ENCODE peak calls at places on chromosomes 5 and 9, in four cellular contexts. Y, U, C and W are unnamed samples.

GRCh38 chr5:26415987-26416386 is 622.4 kb downstream of the CDH9 start:
- DNase-seq in Y (no peak), U (no peak), C (no peak), W (no peak)

GRCh38 chr5:124669956-124670671 is 76.3 kb downstream of the ZNF608 start:
- DNase-seq in Y (no peak), U (no peak), C (no peak), W (no peak)

GRCh38 chr9:117096138-117096537 is 318.7 kb downstream of the ASTN2 start:
- DNase-seq in Y (no peak), U (no peak), C (no peak), W (no peak)

GRCh38 chr5:158755221-158755620 is 344.5 kb downstream of the EBF1 start:
- DNase-seq in Y (no peak), U (no peak), C (no peak), W (no peak)

GRCh38 chr9:75992480-75993206 is 102.2 kb downstream of the PCSK5 start:
- DNase-seq in Y (no peak), U (no peak), C (no peak), W (no peak)

GRCh38 chr5:94754824-94755223 is 136.4 kb downstream of the SLF1 start:
- DNase-seq in Y (no peak), U (no peak), C (no peak), W (no peak)

GRCh38 chr5:137621861-137622823 is 113.7 kb downstream of the KLHL3 start:
- DNase-seq in Y (no peak), U (no peak), C (no peak), W (no peak)

GRCh38 chr9:20994486-20994885 is 37.0 kb downstream of the HACD4 start:
- DNase-seq in Y (no peak), U (no peak), C (no peak), W (no peak)

GRCh38 chr5:143309661-143310431 is 93.6 kb downstream of the NR3C1 start:
- DNase-seq in Y (no peak), U (no peak), C (no peak), W (no peak)

GRCh38 chr5:27598576-27598975 is 560.2 kb upstream of the CDH9 start:
- DNase-seq in Y (no peak), U (no peak), C (no peak), W (no peak)

GRCh38 chr9:130530932-130531331 is 48.4 kb upstream of the FUBP3 start:
- DNase-seq in Y (no peak), U (peak), C (no peak), W (no peak)

GRCh38 chr9:130780415-130780814 is 54.6 kb upstream of the ABL1 start:
- DNase-seq in Y (no peak), U (no peak), C (no peak), W (no peak)

GRCh38 chr5:150632305-150633160 is 7.9 kb upstream of the SYNPO start:
- DNase-seq in Y (no peak), U (no peak), C (no peak), W (no peak)

GRCh38 chr5:80686757-80687156 is 32.0 kb upstream of the DHFR start:
- DNase-seq in Y (peak), U (peak), C (no peak), W (no peak)

GRCh38 chr9:131840220-131840619 is 100.3 kb upstream of the RAPGEF1 start:
- DNase-seq in Y (no peak), U (no peak), C (no peak), W (peak)

GRCh38 chr9:5971740-5972139 is 43.7 kb downstream of the RANBP6 start:
- DNase-seq in Y (no peak), U (no peak), C (no peak), W (no peak)

GRCh38 chr5:34483442-34484033 is 172.6 kb upstream of the RAI14 start:
- DNase-seq in Y (no peak), U (no peak), C (no peak), W (no peak)

GRCh38 chr9:134320916-134321570 is 5.2 kb upstream of the RXRA start:
- DNase-seq in Y (no peak), U (peak), C (no peak), W (no peak)

GRCh38 chr5:135343417-135343816 is 55.6 kb downstream of the MACROH2A1 start:
- DNase-seq in Y (no peak), U (no peak), C (no peak), W (no peak)

GRCh38 chr5:12805165-12805698 is 901.0 kb upstream of the CTNND2 start:
- DNase-seq in Y (no peak), U (no peak), C (no peak), W (no peak)

GRCh38 chr9:34430843-34431437 is 27.4 kb downstream of the FAM219A start:
- DNase-seq in Y (peak), U (peak), C (no peak), W (peak)

GRCh38 chr9:113648586-113648985 is 185.1 kb downstream of the RGS3 start:
- DNase-seq in Y (no peak), U (no peak), C (no peak), W (no peak)

GRCh38 chr5:167244583-167244982 is 1046.9 kb upstream of the WWC1 start:
- DNase-seq in Y (no peak), U (no peak), C (no peak), W (no peak)

GRCh38 chr5:68171101-68171558 is 44.4 kb upstream of the PIK3R1 start:
- DNase-seq in Y (no peak), U (no peak), C (no peak), W (no peak)

GRCh38 chr9:9998491-9999287 is 614.1 kb downstream of the PTPRD start:
- DNase-seq in Y (no peak), U (peak), C (no peak), W (no peak)

GRCh38 chr9:36970007-36970888 is 63.8 kb downstream of the PAX5 start:
- DNase-seq in Y (no peak), U (no peak), C (peak), W (no peak)

GRCh38 chr9:112462855-112463254 is 23.8 kb upstream of the KIAA1958 start:
- DNase-seq in Y (no peak), U (no peak), C (no peak), W (no peak)

GRCh38 chr5:161585798-161586197 is 39.3 kb upstream of the GABRB2 start:
- DNase-seq in Y (no peak), U (no peak), C (no peak), W (no peak)

DNA sequence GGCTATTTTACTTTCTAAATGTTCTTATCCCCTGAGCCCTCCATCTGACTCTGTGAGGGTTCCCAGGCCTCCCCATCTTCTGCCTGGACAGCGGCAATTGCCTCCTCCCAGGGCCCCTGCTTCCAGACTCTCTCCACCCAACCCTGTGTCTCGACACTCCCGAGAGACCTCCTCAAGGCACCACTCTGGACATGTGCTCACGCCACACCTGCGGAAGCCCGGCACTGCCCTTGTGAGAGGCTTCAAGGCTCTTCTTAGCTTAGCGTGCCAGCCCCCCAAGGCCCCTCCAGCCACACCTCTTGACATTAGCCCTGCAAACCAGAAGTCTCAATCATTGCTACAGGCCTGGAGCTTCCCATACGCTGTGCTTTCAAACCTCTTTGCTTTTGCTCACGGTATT is 124.1 kb downstream of the CRB2 start:
- DNase-seq in Y (no peak), U (no peak), C (no peak), W (no peak)
- TF ChIP-seq TCF7L2 in Y (no peak), U (no peak), C (no peak), W (no peak)

GRCh38 chr9:109289186-109289585 is 31.7 kb downstream of the EPB41L4B start:
- DNase-seq in Y (no peak), U (no peak), C (no peak), W (no peak)
- TF ChIP-seq TCF7L2 in Y (no peak), U (no peak), C (no peak), W (no peak)

GRCh38 chr5:36815871-36816270 is 60.7 kb upstream of the NIPBL start:
- DNase-seq in Y (no peak), U (no peak), C (no peak), W (no peak)

GRCh38 chr5:36826694-36827093 is 49.9 kb upstream of the NIPBL start:
- DNase-seq in Y (no peak), U (no peak), C (no peak), W (no peak)

GRCh38 chr5:36820900-36821299 is 55.7 kb upstream of the NIPBL start:
- DNase-seq in Y (no peak), U (no peak), C (no peak), W (no peak)
- TF ChIP-seq TCF7L2 in Y (no peak), U (no peak), C (no peak), W (no peak)

GRCh38 chr5:57488308-57488955 is 5.8 kb upstream of the ACTBL2 start:
- DNase-seq in Y (no peak), U (no peak), C (no peak), W (no peak)
- TF ChIP-seq TCF7L2 in Y (peak), U (no peak), C (no peak), W (no peak)

GRCh38 chr9:119091074-119091473 is 278.2 kb downstream of the BRINP1 start:
- DNase-seq in Y (no peak), U (no peak), C (no peak), W (no peak)

GRCh38 chr9:119092125-119092524 is 277.1 kb downstream of the BRINP1 start:
- DNase-seq in Y (no peak), U (no peak), C (no peak), W (no peak)

GRCh38 chr9:119086590-119086989 is 282.6 kb downstream of the BRINP1 start:
- DNase-seq in Y (no peak), U (no peak), C (no peak), W (no peak)

DNA sequence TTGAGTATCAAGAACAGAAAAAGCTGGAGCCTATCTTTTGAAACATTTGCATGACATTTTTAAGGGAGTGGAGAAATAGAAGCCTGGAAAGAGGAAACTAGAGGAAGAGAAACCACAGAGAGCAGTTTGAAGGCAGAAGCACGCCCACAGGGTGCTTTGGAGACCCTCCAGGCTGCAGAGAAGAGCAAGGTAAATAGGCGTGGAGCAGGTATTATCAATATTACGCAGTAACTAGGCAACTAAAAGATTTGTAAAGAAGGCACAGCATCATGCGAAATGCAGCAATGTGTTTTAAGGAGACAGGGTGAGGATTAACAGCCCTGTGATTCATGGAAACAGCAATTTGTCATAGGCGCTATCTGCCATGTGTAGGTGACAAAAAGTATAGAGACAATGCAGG is 281.2 kb downstream of the BRINP1 start:
- DNase-seq in Y (no peak), U (no peak), C (no peak), W (no peak)
- TF ChIP-seq TCF7L2 in Y (no peak), U (no peak), C (no peak), W (no peak)

DNA sequence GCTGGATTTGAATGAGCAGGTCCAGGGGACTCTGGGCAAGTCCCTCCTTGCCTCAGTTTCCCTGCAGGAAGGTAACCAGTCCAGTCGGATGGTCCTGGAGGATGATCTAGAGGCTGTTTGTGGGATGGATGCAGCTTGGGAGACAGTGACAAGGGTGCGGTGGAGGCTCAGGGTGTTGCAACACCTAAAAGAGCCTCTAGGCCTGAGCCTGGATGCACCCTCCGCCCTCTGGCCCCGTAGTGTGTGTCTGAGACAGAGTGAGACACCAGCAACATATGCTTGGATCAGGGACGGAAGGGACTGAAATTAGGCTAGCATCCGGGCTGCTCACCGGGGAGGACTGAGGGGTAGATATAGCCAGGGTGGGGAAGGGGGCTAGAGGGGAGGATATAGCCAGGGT is 1.1 kb downstream of the CRAT start:
- DNase-seq in Y (no peak), U (peak), C (no peak), W (peak)
- TF ChIP-seq TCF7L2 in Y (no peak), U (no peak), C (no peak), W (no peak)

GRCh38 chr5:169648725-169649124 is 11.7 kb downstream of the DOCK2 start:
- DNase-seq in Y (no peak), U (no peak), C (no peak), W (no peak)
- TF ChIP-seq TCF7L2 in Y (no peak), U (no peak), C (no peak), W (no peak)

GRCh38 chr9:27950382-27950781 is 377.1 kb upstream of the C9orf72 start:
- DNase-seq in Y (no peak), U (no peak), C (no peak), W (no peak)

GRCh38 chr9:27940535-27940934 is 367.3 kb upstream of the C9orf72 start:
- DNase-seq in Y (no peak), U (no peak), C (no peak), W (no peak)

GRCh38 chr9:27943544-27943943 is 370.3 kb upstream of the C9orf72 start:
- DNase-seq in Y (no peak), U (no peak), C (no peak), W (no peak)

GRCh38 chr9:27945386-27945785 is 372.1 kb upstream of the C9orf72 start:
- DNase-seq in Y (no peak), U (no peak), C (no peak), W (no peak)
- TF ChIP-seq TCF7L2 in Y (no peak), U (no peak), C (no peak), W (no peak)

DNA sequence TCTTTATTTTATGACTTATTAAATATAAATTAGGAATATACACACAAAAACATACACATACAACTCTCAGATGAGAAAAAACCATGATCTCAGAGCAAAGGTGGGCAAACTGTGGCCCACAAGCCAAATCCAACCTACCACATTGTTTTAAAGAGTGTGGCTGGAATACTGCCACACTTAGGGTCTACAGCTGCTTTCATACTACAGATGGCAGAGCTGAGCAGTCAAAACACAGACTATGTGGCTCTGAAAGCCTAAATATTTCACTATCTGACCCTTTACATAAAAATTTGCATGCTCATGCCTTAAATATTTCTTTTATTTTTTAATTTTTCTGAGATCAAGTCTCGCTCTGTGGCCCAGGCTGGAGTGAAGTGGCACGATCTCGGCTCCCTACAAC is 28.3 kb downstream of the LEAP2 start:
- DNase-seq in Y (no peak), U (no peak), C (no peak), W (no peak)
- TF ChIP-seq TCF7L2 in Y (no peak), U (no peak), C (no peak), W (no peak)

GRCh38 chr9:72537671-72538070 is 16.3 kb downstream of the TMC1 start:
- DNase-seq in Y (no peak), U (no peak), C (no peak), W (no peak)

GRCh38 chr9:72540348-72540873 is 19.0 kb downstream of the TMC1 start:
- DNase-seq in Y (no peak), U (no peak), C (no peak), W (peak)

GRCh38 chr9:72538926-72539702 is 17.7 kb downstream of the TMC1 start:
- DNase-seq in Y (no peak), U (no peak), C (no peak), W (no peak)

GRCh38 chr9:72537011-72537545 is 15.7 kb downstream of the TMC1 start:
- DNase-seq in Y (no peak), U (no peak), C (no peak), W (no peak)

GRCh38 chr9:72539824-72540347 is 18.5 kb downstream of the TMC1 start:
- DNase-seq in Y (no peak), U (no peak), C (no peak), W (peak)
- TF ChIP-seq TCF7L2 in Y (no peak), U (no peak), C (no peak), W (no peak)